ENCODE peak calls at places on chromosomes 12 and 14, in five cellular contexts. Z, M, V, H and U are unnamed samples.

GRCh38 chr14:54667764-54668163 is 100.8 kb downstream of the SAMD4A start:
- DNase-seq in H (no peak), M (no peak), V (no peak), Z (no peak), U (no peak)

GRCh38 chr12:75954076-75954475 is 77.5 kb downstream of the PHLDA1 start:
- DNase-seq in H (no peak), M (no peak), V (peak), Z (peak), U (no peak)

GRCh38 chr14:35287481-35288013 is 4.6 kb upstream of the PSMA6 start:
- DNase-seq in Z (no peak), M (no peak), H (no peak), V (no peak), U (peak)

GRCh38 chr14:50387543-50387942 is 9.1 kb downstream of the CDKL1 start:
- DNase-seq in V (no peak), M (no peak), H (no peak), Z (no peak), U (no peak)

GRCh38 chr12:27009926-27010325 is 4.3 kb downstream of the TM7SF3 start:
- DNase-seq in V (no peak), H (no peak), Z (no peak), M (no peak), U (peak)

GRCh38 chr12:38983117-38983571 is 77.8 kb upstream of the CPNE8 start:
- DNase-seq in M (no peak), V (no peak), Z (no peak), H (no peak), U (no peak)

GRCh38 chr12:124390442-124391116 is 95.7 kb downstream of the RFLNA start:
- DNase-seq in H (peak), V (no peak), Z (peak), M (peak), U (peak)

GRCh38 chr12:34346372-34347034 is 324.2 kb downstream of the ALG10 start:
- DNase-seq in M (no peak), H (no peak), V (no peak), Z (no peak), U (no peak)

GRCh38 chr14:53384073-53384472 is 230.9 kb upstream of the DDHD1 start:
- DNase-seq in Z (no peak), M (no peak), H (no peak), V (no peak), U (no peak)

GRCh38 chr12:110858848-110859247 is 12.1 kb downstream of the CCDC63 start:
- DNase-seq in M (no peak), H (no peak), V (no peak), Z (peak), U (no peak)

GRCh38 chr14:44846232-44846824 is 115.4 kb downstream of the KLHL28 start:
- DNase-seq in H (no peak), M (no peak), V (peak), Z (peak), U (peak)

GRCh38 chr12:12467701-12468218 is 94.9 kb downstream of the DUSP16 start:
- DNase-seq in M (no peak), V (no peak), H (no peak), Z (peak), U (no peak)

GRCh38 chr14:93764211-93764659 is 24.1 kb downstream of the PRIMA1 start:
- DNase-seq in H (peak), Z (peak), V (no peak), M (no peak), U (no peak)

GRCh38 chr12:5243014-5243413 is 188.9 kb upstream of the NTF3 start:
- DNase-seq in V (no peak), H (no peak), M (no peak), Z (no peak), U (no peak)

GRCh38 chr14:61812347-61813100 is 50.3 kb downstream of the SNAPC1 start:
- DNase-seq in Z (peak), M (peak), V (peak), H (no peak), U (no peak)

GRCh38 chr12:121765573-121765972 is 27.9 kb downstream of the RHOF start:
- DNase-seq in H (no peak), M (no peak), Z (peak), V (peak), U (no peak)

GRCh38 chr14:101232340-101233015 is 328.8 kb upstream of the DIO3 start:
- DNase-seq in V (no peak), Z (no peak), M (no peak), H (no peak), U (no peak)

GRCh38 chr12:75177997-75178396 is 31.6 kb downstream of the KCNC2 start:
- DNase-seq in H (no peak), M (no peak), Z (peak), V (no peak), U (no peak)

GRCh38 chr14:75476274-75476995 is 45.8 kb upstream of the BATF start:
- DNase-seq in V (peak), Z (no peak), M (no peak), H (no peak), U (peak)

GRCh38 chr14:32481707-32482106 is 152.6 kb downstream of the AKAP6 start:
- DNase-seq in V (no peak), H (no peak), Z (no peak), M (no peak), U (no peak)

GRCh38 chr14:90758028-90758889 is 58.0 kb downstream of the TTC7B start:
- DNase-seq in M (peak), H (peak), Z (peak), V (peak), U (peak)

GRCh38 chr12:71556881-71557280 is 106.8 kb downstream of the ZFC3H1 start:
- DNase-seq in M (no peak), H (no peak), V (peak), Z (peak), U (no peak)

GRCh38 chr12:22709292-22709691 is 84.3 kb downstream of the ETNK1 start:
- DNase-seq in M (no peak), H (no peak), V (peak), Z (peak), U (peak)

GRCh38 chr14:96090441-96091148 is 51.4 kb downstream of the C14orf132 start:
- DNase-seq in Z (peak), M (peak), H (peak), V (no peak), U (no peak)

GRCh38 chr14:23174266-23174665 is 9.2 kb downstream of the SLC7A8 start:
- DNase-seq in V (no peak), M (no peak), H (no peak), Z (peak), U (no peak)

GRCh38 chr14:58488550-58488949 is 61.0 kb downstream of the KIAA0586 start:
- DNase-seq in Z (peak), H (no peak), V (peak), M (no peak), U (no peak)

GRCh38 chr14:74275265-74275841 is 27.4 kb downstream of the ABCD4 start:
- DNase-seq in Z (peak), M (no peak), H (no peak), V (no peak), U (no peak)

GRCh38 chr14:20855652-20856291 is 35.4 kb upstream of the RNASE3 start:
- DNase-seq in H (peak), M (peak), V (peak), Z (peak), U (peak)

GRCh38 chr14:64786296-64787149 is 82.3 kb downstream of the PLEKHG3 start:
- DNase-seq in H (no peak), Z (peak), M (no peak), V (no peak), U (no peak)

GRCh38 chr14:71117839-71118743 is 210.8 kb downstream of the PCNX1 start:
- DNase-seq in H (no peak), M (no peak), V (peak), Z (peak), U (peak)

GRCh38 chr12:108592033-108592909 is 5.6 kb downstream of the TMEM119 start:
- DNase-seq in Z (no peak), V (no peak), M (no peak), H (no peak), U (no peak)

GRCh38 chr12:85834378-85834777 is 1.8 kb downstream of the RASSF9 start:
- DNase-seq in M (no peak), H (no peak), Z (no peak), V (peak), U (no peak)